ENCODE peak calls at places on chromosome 20, in seven cellular contexts. One of them, this sample, is unnamed.

GRCh38 chr20:41369673-41370072 is 3.1 kb upstream of the EMILIN3 start:
- DNase-seq in K562: no peak
- DNase-seq in A549: no peak
- DNase-seq in HCT116: no peak
- DNase-seq in WTC11: no peak
- DNase-seq in SK-N-SH: no peak
- DNase-seq in HepG2: no peak
- DNase-seq in this sample: no peak

GRCh38 chr20:10524034-10524476 is 89.0 kb downstream of the SLX4IP start:
- DNase-seq in A549: no peak
- DNase-seq in SK-N-SH: no peak
- DNase-seq in WTC11: peak; percentile 70
- DNase-seq in HepG2: no peak
- DNase-seq in K562: no peak
- DNase-seq in HCT116: no peak
- DNase-seq in this sample: no peak

GRCh38 chr20:34639755-34640222 is 37.1 kb downstream of the PIGU start:
- DNase-seq in A549: no peak
- DNase-seq in HepG2: peak; percentile 58
- DNase-seq in SK-N-SH: no peak
- DNase-seq in WTC11: no peak
- DNase-seq in K562: no peak
- DNase-seq in HCT116: no peak
- DNase-seq in this sample: no peak

GRCh38 chr20:43543138-43543537 is 15.7 kb upstream of the SGK2 start:
- DNase-seq in A549: no peak
- DNase-seq in K562: no peak
- DNase-seq in SK-N-SH: no peak
- DNase-seq in WTC11: no peak
- DNase-seq in HCT116: no peak
- DNase-seq in HepG2: no peak
- DNase-seq in this sample: no peak

GRCh38 chr20:4817230-4817671 is 95.5 kb downstream of the PRND start:
- DNase-seq in A549: peak; percentile 81
- DNase-seq in K562: peak; percentile 18
- DNase-seq in HepG2: peak; percentile 35
- DNase-seq in WTC11: no peak
- DNase-seq in HCT116: no peak
- DNase-seq in SK-N-SH: no peak
- DNase-seq in this sample: peak; percentile 34

GRCh38 chr20:32483351-32484220 is 101.5 kb downstream of the NOL4L start:
- DNase-seq in WTC11: peak; percentile 75
- DNase-seq in HCT116: peak; percentile 3
- DNase-seq in SK-N-SH: peak; percentile 96
- DNase-seq in HepG2: peak; percentile 72
- DNase-seq in K562: no peak
- DNase-seq in A549: peak; percentile 84
- DNase-seq in this sample: peak; percentile 96

GRCh38 chr20:43736588-43737091 is 9.8 kb upstream of the GTSF1L start:
- DNase-seq in SK-N-SH: no peak
- DNase-seq in WTC11: peak; percentile 25
- DNase-seq in HCT116: no peak
- DNase-seq in A549: no peak
- DNase-seq in HepG2: no peak
- DNase-seq in K562: peak; percentile 54
- DNase-seq in this sample: peak; percentile 49

GRCh38 chr20:47038581-47039560 is 144.2 kb downstream of the EYA2 start:
- DNase-seq in HepG2: no peak
- DNase-seq in K562: no peak
- DNase-seq in SK-N-SH: no peak
- DNase-seq in A549: no peak
- DNase-seq in WTC11: no peak
- DNase-seq in HCT116: no peak
- DNase-seq in this sample: peak; percentile 31

GRCh38 chr20:10848810-10849370 is 175.1 kb upstream of the JAG1 start:
- DNase-seq in A549: peak; percentile 92
- DNase-seq in SK-N-SH: no peak
- DNase-seq in K562: no peak
- DNase-seq in HepG2: peak; percentile 93
- DNase-seq in WTC11: no peak
- DNase-seq in HCT116: peak; percentile 21
- DNase-seq in this sample: peak; percentile 56

GRCh38 chr20:54140927-54141566 is 32.7 kb downstream of the CYP24A1 start:
- DNase-seq in A549: peak; percentile 78
- DNase-seq in HepG2: peak; percentile 96
- DNase-seq in HCT116: no peak
- DNase-seq in SK-N-SH: no peak
- DNase-seq in K562: no peak
- DNase-seq in WTC11: no peak
- DNase-seq in this sample: no peak

GRCh38 chr20:25504366-25505135 is 80.8 kb downstream of the NINL start:
- DNase-seq in A549: no peak
- DNase-seq in SK-N-SH: no peak
- DNase-seq in HCT116: no peak
- DNase-seq in K562: no peak
- DNase-seq in WTC11: no peak
- DNase-seq in HepG2: no peak
- DNase-seq in this sample: no peak

GRCh38 chr20:35226775-35227681 is 538 bp downstream of the MMP24 start:
- DNase-seq in WTC11: peak; percentile 79
- DNase-seq in A549: peak; percentile 49
- DNase-seq in HepG2: peak; percentile 35
- DNase-seq in HCT116: no peak
- DNase-seq in K562: peak; percentile 87
- DNase-seq in SK-N-SH: peak; percentile 86
- DNase-seq in this sample: peak; percentile 48

GRCh38 chr20:9878096-9878495 is 39.2 kb upstream of the PAK5 start:
- DNase-seq in K562: no peak
- DNase-seq in A549: no peak
- DNase-seq in SK-N-SH: no peak
- DNase-seq in HCT116: no peak
- DNase-seq in WTC11: no peak
- DNase-seq in HepG2: no peak
- DNase-seq in this sample: no peak

GRCh38 chr20:7355056-7355455 is 585.2 kb downstream of the HAO1 start:
- DNase-seq in HepG2: no peak
- DNase-seq in HCT116: no peak
- DNase-seq in K562: no peak
- DNase-seq in A549: no peak
- DNase-seq in WTC11: no peak
- DNase-seq in SK-N-SH: no peak
- DNase-seq in this sample: no peak

GRCh38 chr20:59820204-59821041 is 113.0 kb downstream of the SYCP2 start:
- DNase-seq in HCT116: no peak
- DNase-seq in HepG2: no peak
- DNase-seq in K562: no peak
- DNase-seq in WTC11: no peak
- DNase-seq in SK-N-SH: peak; percentile 24
- DNase-seq in A549: no peak
- DNase-seq in this sample: no peak

GRCh38 chr20:22339091-22339881 is 245.1 kb downstream of the FOXA2 start:
- DNase-seq in HepG2: peak; percentile 84
- DNase-seq in SK-N-SH: peak; percentile 38
- DNase-seq in WTC11: peak; percentile 45
- DNase-seq in A549: peak; percentile 91
- DNase-seq in HCT116: peak; percentile 70
- DNase-seq in K562: peak; percentile 31
- DNase-seq in this sample: peak; percentile 80

GRCh38 chr20:15656124-15656523 is 917.1 kb downstream of the KIF16B start:
- DNase-seq in K562: no peak
- DNase-seq in HepG2: no peak
- DNase-seq in WTC11: no peak
- DNase-seq in HCT116: no peak
- DNase-seq in SK-N-SH: no peak
- DNase-seq in A549: no peak
- DNase-seq in this sample: no peak

GRCh38 chr20:36439040-36439730 is 102.1 kb upstream of the MYL9 start:
- DNase-seq in HepG2: peak; percentile 59
- DNase-seq in WTC11: peak; percentile 93
- DNase-seq in A549: peak; percentile 68
- DNase-seq in K562: peak; percentile 74
- DNase-seq in SK-N-SH: peak; percentile 86
- DNase-seq in HCT116: peak; percentile 32
- DNase-seq in this sample: peak; percentile 70

GRCh38 chr20:47973519-47974233 is 188.4 kb upstream of the SULF2 start:
- DNase-seq in SK-N-SH: no peak
- DNase-seq in HCT116: no peak
- DNase-seq in HepG2: peak; percentile 99
- DNase-seq in A549: no peak
- DNase-seq in K562: no peak
- DNase-seq in WTC11: peak; percentile 53
- DNase-seq in this sample: peak; percentile 40

GRCh38 chr20:42483694-42484303 is 705.9 kb downstream of the PTPRT start:
- DNase-seq in WTC11: peak; percentile 91
- DNase-seq in A549: peak; percentile 30
- DNase-seq in HCT116: no peak
- DNase-seq in HepG2: peak; percentile 32
- DNase-seq in K562: peak; percentile 71
- DNase-seq in SK-N-SH: peak; percentile 20
- DNase-seq in this sample: peak; percentile 53
- TF ChIP-seq CTCF in WTC11: peak; percentile 80
- TF ChIP-seq CTCF in A549: no peak
- TF ChIP-seq CTCF in HCT116: no peak
- TF ChIP-seq CTCF in HepG2: peak; percentile 58
- TF ChIP-seq CTCF in K562: peak; percentile 67
- TF ChIP-seq CTCF in SK-N-SH: peak; percentile 25
- TF ChIP-seq CTCF in this sample: peak; percentile 90

GRCh38 chr20:49345538-49345937 is 67.7 kb upstream of the ZNFX1 start:
- DNase-seq in SK-N-SH: no peak
- DNase-seq in WTC11: no peak
- DNase-seq in HCT116: no peak
- DNase-seq in K562: no peak
- DNase-seq in HepG2: no peak
- DNase-seq in A549: peak; percentile 70
- DNase-seq in this sample: no peak
- TF ChIP-seq MAX in SK-N-SH: peak; percentile 57
- TF ChIP-seq MAX in WTC11: no peak
- TF ChIP-seq MAX in HCT116: no peak
- TF ChIP-seq MAX in K562: no peak
- TF ChIP-seq MAX in HepG2: no peak
- TF ChIP-seq MAX in A549: no peak
- TF ChIP-seq MAX in this sample: no peak

GRCh38 chr20:50789968-50790650 is 4.8 kb upstream of the BCAS4 start:
- DNase-seq in HepG2: no peak
- DNase-seq in K562: no peak
- DNase-seq in A549: no peak
- DNase-seq in SK-N-SH: no peak
- DNase-seq in HCT116: no peak
- DNase-seq in WTC11: no peak
- DNase-seq in this sample: no peak

GRCh38 chr20:50786703-50787102 is 8.2 kb upstream of the BCAS4 start:
- DNase-seq in A549: no peak
- DNase-seq in HepG2: no peak
- DNase-seq in K562: no peak
- DNase-seq in SK-N-SH: no peak
- DNase-seq in HCT116: no peak
- DNase-seq in WTC11: no peak
- DNase-seq in this sample: no peak

GRCh38 chr20:50788868-50789125 is 6.1 kb upstream of the BCAS4 start:
- DNase-seq in SK-N-SH: no peak
- DNase-seq in HCT116: no peak
- DNase-seq in K562: no peak
- DNase-seq in HepG2: no peak
- DNase-seq in WTC11: no peak
- DNase-seq in A549: no peak
- DNase-seq in this sample: no peak

GRCh38 chr20:50787181-50787580 is 7.7 kb upstream of the BCAS4 start:
- DNase-seq in K562: no peak
- DNase-seq in SK-N-SH: no peak
- DNase-seq in A549: no peak
- DNase-seq in HepG2: no peak
- DNase-seq in WTC11: no peak
- DNase-seq in HCT116: no peak
- DNase-seq in this sample: no peak

GRCh38 chr20:50788045-50788867 is 6.6 kb upstream of the BCAS4 start:
- DNase-seq in SK-N-SH: peak; percentile 57
- DNase-seq in K562: no peak
- DNase-seq in HCT116: peak; percentile 51
- DNase-seq in WTC11: no peak
- DNase-seq in HepG2: peak; percentile 83
- DNase-seq in A549: peak; percentile 90
- DNase-seq in this sample: peak; percentile 83
- TF ChIP-seq CTCF in SK-N-SH: peak; percentile 70
- TF ChIP-seq CTCF in K562: peak; percentile 62
- TF ChIP-seq CTCF in HCT116: peak; percentile 91
- TF ChIP-seq CTCF in WTC11: no peak
- TF ChIP-seq CTCF in HepG2: peak; percentile 80
- TF ChIP-seq CTCF in A549: peak; percentile 97
- TF ChIP-seq CTCF in this sample: peak; percentile 57

DNA sequence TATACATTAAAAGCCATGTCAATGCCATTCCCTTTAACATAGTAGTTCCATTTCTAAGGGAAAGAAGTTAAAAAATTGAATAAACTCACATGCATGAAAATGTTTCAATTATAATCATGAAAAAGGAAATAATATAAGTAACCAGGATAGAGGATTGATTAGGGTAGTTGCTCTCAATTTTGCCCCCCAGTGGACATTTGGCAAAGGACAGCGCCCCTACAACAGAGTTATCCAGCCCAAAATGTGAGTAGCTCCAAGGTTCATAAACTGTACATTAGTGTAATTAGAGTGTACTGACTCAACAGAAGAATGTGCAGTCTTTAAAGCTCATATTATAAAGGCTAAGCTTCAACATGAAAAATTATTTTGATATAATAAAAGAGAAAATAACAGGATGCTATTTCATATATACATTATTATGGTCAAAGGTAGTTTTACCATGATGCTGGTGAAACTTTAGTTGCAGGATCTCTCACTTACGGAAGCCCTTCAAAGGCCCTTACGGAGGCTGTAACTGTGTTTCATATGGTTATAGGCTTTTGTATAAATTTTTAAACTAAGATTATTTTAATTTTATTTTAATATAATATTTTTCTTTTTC is 403.4 kb downstream of the PLCB1 start:
- DNase-seq in SK-N-SH: peak; percentile 30
- DNase-seq in WTC11: peak; percentile 40
- DNase-seq in K562: no peak
- DNase-seq in HCT116: no peak
- DNase-seq in HepG2: peak; percentile 23
- DNase-seq in A549: no peak
- DNase-seq in this sample: peak; percentile 42
- TF ChIP-seq MAX in SK-N-SH: no peak
- TF ChIP-seq MAX in WTC11: no peak
- TF ChIP-seq MAX in K562: no peak
- TF ChIP-seq MAX in HCT116: no peak
- TF ChIP-seq MAX in HepG2: no peak
- TF ChIP-seq MAX in A549: no peak
- TF ChIP-seq MAX in this sample: no peak

DNA sequence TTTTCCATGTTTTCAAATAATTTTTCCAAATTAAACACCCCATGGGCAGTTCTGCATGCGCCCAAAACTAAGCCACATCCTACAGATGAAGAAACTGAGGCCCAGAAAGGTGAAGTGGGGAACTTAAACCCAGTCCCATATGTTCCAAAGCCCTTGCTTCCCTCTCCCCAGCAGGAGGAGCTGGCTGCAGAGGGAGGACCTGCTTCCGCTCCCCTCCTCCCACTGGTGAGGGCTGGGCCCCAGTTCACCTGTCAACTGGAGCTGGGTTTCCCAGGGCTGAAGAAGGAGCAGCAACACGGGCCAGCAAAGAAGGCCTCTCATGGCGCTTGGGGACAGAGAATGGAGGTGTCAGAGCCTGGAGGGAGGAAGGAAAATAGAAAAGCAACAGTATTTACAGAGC is 1.4 kb upstream of the RBPJL start:
- DNase-seq in SK-N-SH: no peak
- DNase-seq in HCT116: no peak
- DNase-seq in HepG2: no peak
- DNase-seq in A549: no peak
- DNase-seq in K562: no peak
- DNase-seq in WTC11: peak; percentile 36
- DNase-seq in this sample: no peak
- TF ChIP-seq CTCF in SK-N-SH: no peak
- TF ChIP-seq CTCF in HCT116: no peak
- TF ChIP-seq CTCF in HepG2: peak; percentile 41
- TF ChIP-seq CTCF in A549: no peak
- TF ChIP-seq CTCF in K562: peak; percentile 25
- TF ChIP-seq CTCF in WTC11: no peak
- TF ChIP-seq CTCF in this sample: no peak